ENCODE peak calls at places on chromosomes 16 and 17, in seven cellular contexts. R, S, F, Q, V, E and P are unnamed samples. For H3K9me3, the result is how much of the 10 kb centered on the place peaks cover.

GRCh38 chr17:68701046-68701445 is 99.9 kb upstream of the FAM20A start:
- DNase-seq in Q (no peak), F (no peak), R (no peak), E (no peak), V (no peak), S (no peak), P (no peak)

GRCh38 chr16:67922740-67923139 is 8.9 kb downstream of the CTRL start:
- DNase-seq in V (no peak), S (no peak), E (no peak), R (no peak), F (no peak), Q (no peak), P (no peak)

GRCh38 chr16:85481738-85482137 is 131.4 kb upstream of the GSE1 start:
- DNase-seq in V (no peak), R (no peak), S (no peak), F (no peak), E (no peak), Q (no peak), P (no peak)

GRCh38 chr17:42676424-42677011 is at the start of gene PLEKHH3:
- DNase-seq in F (peak), V (no peak), R (peak), Q (peak), S (no peak), E (no peak), P (no peak)

GRCh38 chr17:68198931-68199836 is 48.7 kb upstream of the AMZ2 start:
- DNase-seq in V (no peak), Q (no peak), R (peak), S (peak), E (peak), F (peak), P (peak)

GRCh38 chr16:47884131-47884725 is 271.6 kb downstream of the ABCC12 start:
- DNase-seq in E (peak), F (peak), V (no peak), S (no peak), R (no peak), Q (no peak), P (no peak)

GRCh38 chr17:77213778-77214132 is 73.0 kb downstream of the SEC14L1 start:
- DNase-seq in F (no peak), R (no peak), E (no peak), V (no peak), Q (no peak), S (peak), P (no peak)

GRCh38 chr16:26963109-26963508 is 103.6 kb upstream of the C16orf82 start:
- DNase-seq in F (peak), R (no peak), S (peak), V (no peak), E (peak), Q (peak), P (no peak)

GRCh38 chr17:57138956-57139576 is 54.0 kb downstream of the AKAP1 start:
- DNase-seq in V (no peak), Q (no peak), S (no peak), F (no peak), E (no peak), R (no peak), P (no peak)

GRCh38 chr16:67661101-67661661 is 421 bp downstream of the PARD6A start:
- DNase-seq in S (peak), Q (no peak), V (no peak), F (peak), R (peak), E (peak), P (no peak)

GRCh38 chr17:76238847-76239537 is 1.3 kb downstream of the RNF157 start:
- DNase-seq in R (no peak), V (no peak), E (no peak), S (no peak), Q (no peak), F (no peak), P (no peak)

GRCh38 chr17:51869387-51869786 is 289.1 kb downstream of the CA10 start:
- DNase-seq in S (no peak), Q (peak), V (no peak), R (no peak), E (peak), F (peak), P (no peak)

GRCh38 chr17:63842173-63842539 is 329 bp downstream of the SMARCD2 start:
- DNase-seq in E (no peak), F (no peak), V (peak), R (peak), S (no peak), Q (no peak), P (peak)

GRCh38 chr17:80337195-80337895 is 76.7 kb downstream of the RNF213 start:
- DNase-seq in S (no peak), V (no peak), R (no peak), Q (no peak), E (no peak), F (no peak), P (no peak)

GRCh38 chr16:72840591-72841381 is 207.1 kb downstream of the ZFHX3 start:
- DNase-seq in S (no peak), Q (no peak), F (no peak), E (no peak), V (no peak), R (no peak), P (no peak)

GRCh38 chr17:28071179-28071578 is 28.7 kb downstream of the NLK start:
- DNase-seq in S (no peak), R (no peak), F (no peak), E (no peak), V (no peak), Q (no peak), P (no peak)
- H3K9me3 ChIP-seq in S (under half), R (under half), F (under half), E (under half), V (under half), Q (under half), P (under half)

GRCh38 chr16:79926451-79927205 is 326.1 kb upstream of the MAF start:
- DNase-seq in F (no peak), R (no peak), V (no peak), E (no peak), S (no peak), Q (no peak), P (no peak)
- H3K9me3 ChIP-seq in F (under half), R (under half), V (under half), E (under half), S (under half), Q (under half), P (under half)

GRCh38 chr16:31780342-31780741 is 93.3 kb upstream of the ZNF267 start:
- DNase-seq in E (no peak), V (no peak), Q (no peak), S (no peak), R (no peak), F (no peak), P (no peak)
- H3K9me3 ChIP-seq in E (under half), V (half or more), Q (under half), S (under half), R (under half), F (under half), P (half or more)

GRCh38 chr17:50255766-50256480 is 18.3 kb upstream of the TMEM92 start:
- DNase-seq in S (peak), Q (no peak), R (no peak), F (no peak), E (no peak), V (no peak), P (no peak)
- H3K9me3 ChIP-seq in S (under half), Q (under half), R (under half), F (under half), E (under half), V (under half), P (under half)